ENCODE peak calls at places on chromosomes 3 and 15, in eight cellular contexts. W, S, N, O, F, T, K and A are unnamed samples.

GRCh38 chr3:57036952-57037351 is 23.5 kb upstream of the SPATA12 start:
- DNase-seq in S (no peak), K (no peak), N (no peak), O (no peak), W (no peak), T (no peak), F (no peak), A (no peak)

GRCh38 chr3:84772841-84773240 is 185.9 kb upstream of the CADM2 start:
- DNase-seq in W (no peak), K (no peak), F (no peak), N (no peak), O (no peak), S (no peak), T (no peak), A (no peak)

GRCh38 chr3:37907906-37908305 is 46.2 kb downstream of the CTDSPL start:
- DNase-seq in K (no peak), T (no peak), F (peak; percentile 56), O (no peak), N (no peak), W (no peak), S (no peak), A (no peak)

GRCh38 chr3:154364849-154365248 is 40.6 kb upstream of the DHX36 start:
- DNase-seq in N (no peak), K (no peak), S (no peak), F (no peak), T (no peak), O (no peak), W (no peak), A (no peak)

GRCh38 chr15:78255421-78256043 is 8.8 kb upstream of the DNAJA4 start:
- DNase-seq in N (no peak), O (no peak), K (no peak), W (no peak), S (no peak), F (no peak), T (no peak), A (no peak)

GRCh38 chr15:92205255-92205739 is 188.4 kb upstream of the ST8SIA2 start:
- DNase-seq in F (no peak), T (no peak), W (no peak), K (no peak), S (no peak), O (no peak), N (no peak), A (no peak)

GRCh38 chr3:172751188-172751571 is 654 bp downstream of the ECT2 start:
- DNase-seq in N (no peak), W (peak; percentile 4), T (no peak), O (no peak), S (no peak), F (no peak), K (peak; percentile 21), A (no peak)

GRCh38 chr3:134201201-134202130 is 49.2 kb downstream of the RYK start:
- DNase-seq in T (no peak), W (peak; percentile 49), S (peak; percentile 73), F (no peak), O (no peak), N (no peak), K (peak; percentile 7), A (no peak)

GRCh38 chr15:94607176-94607654 is 375.9 kb downstream of the MCTP2 start:
- DNase-seq in K (peak; percentile 93), N (no peak), O (no peak), W (no peak), T (no peak), S (no peak), F (no peak), A (no peak)

GRCh38 chr3:121436641-121437040 is 109.1 kb downstream of the POLQ start:
- DNase-seq in W (no peak), K (no peak), T (no peak), O (no peak), S (peak; percentile 5), F (no peak), N (no peak), A (no peak)

GRCh38 chr3:116339441-116340028 is 105.8 kb downstream of the LSAMP start:
- DNase-seq in W (peak; percentile 26), S (no peak), O (no peak), K (peak; percentile 65), N (no peak), T (no peak), F (no peak), A (no peak)

GRCh38 chr3:197258168-197258755 is 40.1 kb downstream of the DLG1 start:
- DNase-seq in T (no peak), F (no peak), K (no peak), O (no peak), W (no peak), N (no peak), S (no peak), A (no peak)

GRCh38 chr3:11734-12133 is 184.8 kb upstream of the CHL1 start:
- DNase-seq in W (no peak), N (no peak), T (peak; percentile 38), S (no peak), F (peak; percentile 1), K (peak; percentile 21), O (no peak), A (no peak)

GRCh38 chr3:153172796-153173757 is 11.1 kb downstream of the RAP2B start:
- DNase-seq in K (peak; percentile 28), T (no peak), W (peak; percentile 11), O (no peak), F (no peak), S (no peak), N (no peak), A (no peak)

GRCh38 chr3:23993556-23994246 is 48.6 kb downstream of the NR1D2 start:
- DNase-seq in N (no peak), F (no peak), W (no peak), T (no peak), S (no peak), K (no peak), O (no peak), A (no peak)

GRCh38 chr15:80058851-80059785 is at the start of gene ZFAND6:
- DNase-seq in T (peak; percentile 97), W (peak; percentile 90), F (peak; percentile 98), N (peak; percentile 92), K (peak; percentile 97), O (peak; percentile 94), S (peak; percentile 69), A (peak; percentile 90)

DNA sequence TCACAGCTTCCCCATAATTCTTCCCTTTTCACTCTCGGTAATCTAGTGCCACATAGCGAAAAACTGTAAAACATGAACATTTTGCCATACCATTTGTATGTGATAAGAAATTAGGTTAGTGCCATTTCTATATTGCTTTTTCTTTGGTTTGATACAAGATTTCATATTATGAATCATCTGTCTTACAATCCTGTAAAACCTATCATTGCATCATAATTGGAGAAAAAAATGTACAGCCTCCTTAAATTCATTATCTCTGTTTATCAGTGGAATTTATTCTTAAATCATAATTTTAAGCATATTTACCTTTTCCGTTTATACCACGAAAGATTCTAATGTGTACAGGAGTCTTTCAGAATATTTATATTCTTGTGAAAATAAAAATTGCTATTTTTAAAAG is 23.8 kb downstream of the SEC62 start:
- DNase-seq in N (no peak), T (no peak), S (no peak), O (no peak), F (no peak), W (no peak), K (no peak), A (no peak)
- H3K36me3 ChIP-seq in N (peaks cover 31% of the 10 kb centered on the region), T (peaks cover 87% of the 10 kb centered on the region), S (no peaks in the 10 kb centered on the region), O (peaks cover 30% of the 10 kb centered on the region), F (peaks cover 11% of the 10 kb centered on the region), W (peaks cover 35% of the 10 kb centered on the region), K (peaks cover 77% of the 10 kb centered on the region), A (peaks cover 54% of the 10 kb centered on the region)

GRCh38 chr3:50355829-50356552 is 3.3 kb downstream of the TMEM115 start:
- DNase-seq in S (no peak), N (no peak), W (no peak), K (no peak), O (no peak), F (no peak), T (no peak), A (no peak)
- H3K36me3 ChIP-seq in S (peaks cover 2% of the 10 kb centered on the region), N (peaks cover 34% of the 10 kb centered on the region), W (peaks cover 26% of the 10 kb centered on the region), K (peaks cover 3% of the 10 kb centered on the region), O (no peaks in the 10 kb centered on the region), F (peaks cover 29% of the 10 kb centered on the region), T (peaks cover 52% of the 10 kb centered on the region), A (peaks cover 40% of the 10 kb centered on the region)

GRCh38 chr15:90460142-90460824 is 69.4 kb upstream of the CRTC3 start:
- DNase-seq in N (no peak), K (no peak), S (no peak), T (no peak), W (no peak), F (no peak), O (no peak), A (no peak)

GRCh38 chr15:90465930-90466567 is 63.7 kb upstream of the CRTC3 start:
- DNase-seq in W (peak; percentile 49), K (no peak), N (no peak), S (no peak), F (no peak), O (no peak), T (no peak), A (no peak)

GRCh38 chr15:90465140-90465929 is 64.4 kb upstream of the CRTC3 start:
- DNase-seq in K (peak; percentile 39), W (peak; percentile 9), O (no peak), N (no peak), S (no peak), F (no peak), T (no peak), A (no peak)

GRCh38 chr15:90459368-90459767 is 70.4 kb upstream of the CRTC3 start:
- DNase-seq in K (no peak), N (no peak), F (no peak), W (no peak), O (no peak), T (no peak), S (no peak), A (no peak)

DNA sequence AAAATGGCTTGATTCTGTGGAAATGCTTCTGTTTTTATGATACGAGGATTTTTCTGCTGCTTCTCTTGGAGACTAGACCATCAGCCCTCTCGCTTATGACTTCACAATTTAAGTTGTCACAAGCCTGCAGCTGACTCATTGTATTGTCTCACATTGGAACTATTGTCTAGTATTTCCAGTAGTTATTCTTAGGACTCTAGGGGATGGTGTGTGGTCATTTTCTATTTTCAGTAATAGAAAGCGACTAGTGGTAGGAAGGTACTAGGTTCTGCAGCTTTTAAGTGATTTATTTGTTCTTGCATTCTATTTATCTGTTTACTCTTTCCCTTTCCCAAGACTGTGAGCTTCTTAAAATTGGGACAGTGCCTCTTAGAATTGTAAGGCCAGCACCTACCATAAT is 66.3 kb upstream of the CRTC3 start:
- DNase-seq in K (no peak), S (peak; percentile 56), N (no peak), W (peak; percentile 90), T (no peak), F (no peak), O (no peak), A (no peak)
- H3K36me3 ChIP-seq in K (peaks cover 42% of the 10 kb centered on the region), S (no peaks in the 10 kb centered on the region), N (peaks cover 41% of the 10 kb centered on the region), W (peaks cover 39% of the 10 kb centered on the region), T (peaks cover 96% of the 10 kb centered on the region), F (peaks cover 12% of the 10 kb centered on the region), O (peaks cover 19% of the 10 kb centered on the region), A (peaks cover 51% of the 10 kb centered on the region)

DNA sequence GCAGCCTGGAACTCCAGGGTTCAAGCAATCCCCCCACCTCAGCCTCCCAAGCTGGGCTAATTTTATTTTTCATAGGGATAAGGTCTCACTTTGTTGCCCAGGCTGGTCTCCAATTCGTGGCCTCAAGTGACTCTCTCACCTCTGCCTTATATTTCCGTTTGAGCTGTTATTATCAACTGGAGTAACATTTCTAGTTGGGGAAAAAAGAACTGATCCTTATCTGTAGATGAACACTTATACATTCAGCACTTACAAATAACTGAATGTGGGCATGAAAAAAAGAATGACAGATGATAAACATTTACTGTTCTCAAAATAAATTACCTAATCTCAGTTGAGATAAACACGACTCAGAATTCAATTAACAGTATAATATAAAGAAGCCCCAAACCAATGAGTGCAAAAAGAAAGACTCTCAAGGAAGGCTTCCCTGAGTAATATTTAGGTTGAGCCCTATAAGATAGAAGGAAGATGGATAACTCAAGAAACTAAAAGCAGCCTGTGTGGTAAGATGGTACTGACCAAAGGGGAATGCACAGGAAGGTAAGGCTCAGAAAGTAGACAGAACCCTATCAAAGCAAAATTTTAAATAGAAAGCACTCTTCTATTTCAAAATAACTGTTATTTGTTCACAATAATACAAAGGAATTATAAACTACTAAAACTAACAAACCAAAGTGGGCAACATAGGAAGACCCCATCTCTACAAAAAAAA is 11.8 kb downstream of the UBE3A start:
- DNase-seq in F (no peak), N (no peak), O (no peak), T (no peak), K (no peak), S (no peak), W (no peak), A (no peak)
- H3K36me3 ChIP-seq in F (no peaks in the 10 kb centered on the region), N (no peaks in the 10 kb centered on the region), O (no peaks in the 10 kb centered on the region), T (no peaks in the 10 kb centered on the region), K (peaks cover 24% of the 10 kb centered on the region), S (no peaks in the 10 kb centered on the region), W (no peaks in the 10 kb centered on the region), A (no peaks in the 10 kb centered on the region)